ENCODE peak calls at places on chromosomes 12 and 14, in eight cellular contexts. One of them, this sample, is unnamed.

GRCh38 chr14:58298477-58298879 is at the start of gene ARID4A:
- DNase-seq in GM10248: no peak
- DNase-seq in activated naive CD8-positive, alpha-beta T cell treated with anti-CD3 and anti-CD28 coated beads, Interleukin-2, amount 50 U/mL, for 24 hours: peak; percentile 74
- DNase-seq in retinal pigment epithelial cell: no peak
- DNase-seq in activated CD4-positive, alpha-beta T cell treated with anti-CD3 and anti-CD28 coated beads, Interleukin-2, amount 50 U/mL, for 24 hours: no peak
- DNase-seq in Daoy: no peak
- DNase-seq in PC-9: no peak
- DNase-seq in CD4-positive, alpha-beta T cell: peak; percentile 75
- DNase-seq in this sample: peak; percentile 87

GRCh38 chr14:31927348-31927826 is 149.7 kb upstream of the ARHGAP5 start:
- DNase-seq in GM10248: no peak
- DNase-seq in activated naive CD8-positive, alpha-beta T cell treated with anti-CD3 and anti-CD28 coated beads, Interleukin-2, amount 50 U/mL, for 24 hours: no peak
- DNase-seq in retinal pigment epithelial cell: peak; percentile 87
- DNase-seq in activated CD4-positive, alpha-beta T cell treated with anti-CD3 and anti-CD28 coated beads, Interleukin-2, amount 50 U/mL, for 24 hours: no peak
- DNase-seq in Daoy: peak; percentile 92
- DNase-seq in PC-9: peak; percentile 20
- DNase-seq in CD4-positive, alpha-beta T cell: no peak
- DNase-seq in this sample: no peak

GRCh38 chr12:71955946-71956345 is 17.3 kb downstream of the TPH2 start:
- DNase-seq in GM10248: no peak
- DNase-seq in activated naive CD8-positive, alpha-beta T cell treated with anti-CD3 and anti-CD28 coated beads, Interleukin-2, amount 50 U/mL, for 24 hours: no peak
- DNase-seq in retinal pigment epithelial cell: no peak
- DNase-seq in activated CD4-positive, alpha-beta T cell treated with anti-CD3 and anti-CD28 coated beads, Interleukin-2, amount 50 U/mL, for 24 hours: no peak
- DNase-seq in Daoy: no peak
- DNase-seq in PC-9: no peak
- DNase-seq in CD4-positive, alpha-beta T cell: no peak
- DNase-seq in this sample: no peak

GRCh38 chr12:118345355-118345754 is 27.4 kb downstream of the TAOK3 start:
- DNase-seq in GM10248: no peak
- DNase-seq in activated naive CD8-positive, alpha-beta T cell treated with anti-CD3 and anti-CD28 coated beads, Interleukin-2, amount 50 U/mL, for 24 hours: no peak
- DNase-seq in retinal pigment epithelial cell: no peak
- DNase-seq in activated CD4-positive, alpha-beta T cell treated with anti-CD3 and anti-CD28 coated beads, Interleukin-2, amount 50 U/mL, for 24 hours: no peak
- DNase-seq in Daoy: no peak
- DNase-seq in PC-9: no peak
- DNase-seq in CD4-positive, alpha-beta T cell: no peak
- DNase-seq in this sample: no peak

GRCh38 chr14:75025082-75025481 is 22.4 kb downstream of the EIF2B2 start:
- DNase-seq in GM10248: no peak
- DNase-seq in activated naive CD8-positive, alpha-beta T cell treated with anti-CD3 and anti-CD28 coated beads, Interleukin-2, amount 50 U/mL, for 24 hours: no peak
- DNase-seq in retinal pigment epithelial cell: no peak
- DNase-seq in activated CD4-positive, alpha-beta T cell treated with anti-CD3 and anti-CD28 coated beads, Interleukin-2, amount 50 U/mL, for 24 hours: no peak
- DNase-seq in Daoy: peak; percentile 46
- DNase-seq in PC-9: no peak
- DNase-seq in CD4-positive, alpha-beta T cell: no peak
- DNase-seq in this sample: no peak

GRCh38 chr12:116882742-116883141 is 1.5 kb upstream of the HRK start:
- DNase-seq in GM10248: peak; percentile 26
- DNase-seq in activated naive CD8-positive, alpha-beta T cell treated with anti-CD3 and anti-CD28 coated beads, Interleukin-2, amount 50 U/mL, for 24 hours: no peak
- DNase-seq in retinal pigment epithelial cell: no peak
- DNase-seq in activated CD4-positive, alpha-beta T cell treated with anti-CD3 and anti-CD28 coated beads, Interleukin-2, amount 50 U/mL, for 24 hours: no peak
- DNase-seq in Daoy: peak; percentile 30
- DNase-seq in PC-9: no peak
- DNase-seq in CD4-positive, alpha-beta T cell: no peak
- DNase-seq in this sample: no peak

GRCh38 chr14:100825691-100826331 is at the start of gene MEG3:
- DNase-seq in GM10248: no peak
- DNase-seq in activated naive CD8-positive, alpha-beta T cell treated with anti-CD3 and anti-CD28 coated beads, Interleukin-2, amount 50 U/mL, for 24 hours: no peak
- DNase-seq in retinal pigment epithelial cell: peak; percentile 13
- DNase-seq in activated CD4-positive, alpha-beta T cell treated with anti-CD3 and anti-CD28 coated beads, Interleukin-2, amount 50 U/mL, for 24 hours: no peak
- DNase-seq in Daoy: peak; percentile 73
- DNase-seq in PC-9: no peak
- DNase-seq in CD4-positive, alpha-beta T cell: no peak
- DNase-seq in this sample: no peak

GRCh38 chr12:88202500-88202899 is 60.4 kb downstream of the TMTC3 start:
- DNase-seq in GM10248: no peak
- DNase-seq in activated naive CD8-positive, alpha-beta T cell treated with anti-CD3 and anti-CD28 coated beads, Interleukin-2, amount 50 U/mL, for 24 hours: no peak
- DNase-seq in retinal pigment epithelial cell: no peak
- DNase-seq in activated CD4-positive, alpha-beta T cell treated with anti-CD3 and anti-CD28 coated beads, Interleukin-2, amount 50 U/mL, for 24 hours: no peak
- DNase-seq in Daoy: no peak
- DNase-seq in PC-9: no peak
- DNase-seq in CD4-positive, alpha-beta T cell: no peak
- DNase-seq in this sample: no peak

GRCh38 chr14:81565441-81566290 is 32.0 kb upstream of the SEL1L start:
- DNase-seq in GM10248: peak; percentile 36
- DNase-seq in activated naive CD8-positive, alpha-beta T cell treated with anti-CD3 and anti-CD28 coated beads, Interleukin-2, amount 50 U/mL, for 24 hours: peak; percentile 9
- DNase-seq in retinal pigment epithelial cell: no peak
- DNase-seq in activated CD4-positive, alpha-beta T cell treated with anti-CD3 and anti-CD28 coated beads, Interleukin-2, amount 50 U/mL, for 24 hours: no peak
- DNase-seq in Daoy: no peak
- DNase-seq in PC-9: no peak
- DNase-seq in CD4-positive, alpha-beta T cell: no peak
- DNase-seq in this sample: no peak

GRCh38 chr12:67909091-67909531 is 80.1 kb upstream of the IFNG-AS1 start:
- DNase-seq in GM10248: no peak
- DNase-seq in activated naive CD8-positive, alpha-beta T cell treated with anti-CD3 and anti-CD28 coated beads, Interleukin-2, amount 50 U/mL, for 24 hours: no peak
- DNase-seq in retinal pigment epithelial cell: peak; percentile 62
- DNase-seq in activated CD4-positive, alpha-beta T cell treated with anti-CD3 and anti-CD28 coated beads, Interleukin-2, amount 50 U/mL, for 24 hours: no peak
- DNase-seq in Daoy: peak; percentile 76
- DNase-seq in PC-9: no peak
- DNase-seq in CD4-positive, alpha-beta T cell: no peak
- DNase-seq in this sample: no peak

GRCh38 chr12:22978962-22979361 is 354.0 kb downstream of the ETNK1 start:
- DNase-seq in GM10248: no peak
- DNase-seq in activated naive CD8-positive, alpha-beta T cell treated with anti-CD3 and anti-CD28 coated beads, Interleukin-2, amount 50 U/mL, for 24 hours: no peak
- DNase-seq in retinal pigment epithelial cell: peak; percentile 63
- DNase-seq in activated CD4-positive, alpha-beta T cell treated with anti-CD3 and anti-CD28 coated beads, Interleukin-2, amount 50 U/mL, for 24 hours: no peak
- DNase-seq in Daoy: peak; percentile 61
- DNase-seq in PC-9: no peak
- DNase-seq in CD4-positive, alpha-beta T cell: no peak
- DNase-seq in this sample: no peak

GRCh38 chr12:121166356-121166755 is 33.7 kb downstream of the P2RX7 start:
- DNase-seq in GM10248: no peak
- DNase-seq in activated naive CD8-positive, alpha-beta T cell treated with anti-CD3 and anti-CD28 coated beads, Interleukin-2, amount 50 U/mL, for 24 hours: no peak
- DNase-seq in retinal pigment epithelial cell: no peak
- DNase-seq in activated CD4-positive, alpha-beta T cell treated with anti-CD3 and anti-CD28 coated beads, Interleukin-2, amount 50 U/mL, for 24 hours: no peak
- DNase-seq in Daoy: no peak
- DNase-seq in PC-9: no peak
- DNase-seq in CD4-positive, alpha-beta T cell: no peak
- DNase-seq in this sample: no peak

GRCh38 chr12:95216704-95217376 is 427 bp downstream of the FGD6 start:
- DNase-seq in GM10248: no peak
- DNase-seq in activated naive CD8-positive, alpha-beta T cell treated with anti-CD3 and anti-CD28 coated beads, Interleukin-2, amount 50 U/mL, for 24 hours: no peak
- DNase-seq in retinal pigment epithelial cell: no peak
- DNase-seq in activated CD4-positive, alpha-beta T cell treated with anti-CD3 and anti-CD28 coated beads, Interleukin-2, amount 50 U/mL, for 24 hours: no peak
- DNase-seq in Daoy: peak; percentile 29
- DNase-seq in PC-9: no peak
- DNase-seq in CD4-positive, alpha-beta T cell: no peak
- DNase-seq in this sample: no peak

GRCh38 chr12:127450822-127451221 is 816.1 kb upstream of the TMEM132C start:
- DNase-seq in GM10248: no peak
- DNase-seq in activated naive CD8-positive, alpha-beta T cell treated with anti-CD3 and anti-CD28 coated beads, Interleukin-2, amount 50 U/mL, for 24 hours: no peak
- DNase-seq in retinal pigment epithelial cell: no peak
- DNase-seq in activated CD4-positive, alpha-beta T cell treated with anti-CD3 and anti-CD28 coated beads, Interleukin-2, amount 50 U/mL, for 24 hours: no peak
- DNase-seq in Daoy: no peak
- DNase-seq in PC-9: no peak
- DNase-seq in CD4-positive, alpha-beta T cell: no peak
- DNase-seq in this sample: no peak

GRCh38 chr12:42426733-42427132 is 100.8 kb downstream of the PPHLN1 start:
- DNase-seq in GM10248: no peak
- DNase-seq in activated naive CD8-positive, alpha-beta T cell treated with anti-CD3 and anti-CD28 coated beads, Interleukin-2, amount 50 U/mL, for 24 hours: no peak
- DNase-seq in retinal pigment epithelial cell: peak; percentile 37
- DNase-seq in activated CD4-positive, alpha-beta T cell treated with anti-CD3 and anti-CD28 coated beads, Interleukin-2, amount 50 U/mL, for 24 hours: no peak
- DNase-seq in Daoy: peak; percentile 83
- DNase-seq in PC-9: peak; percentile 36
- DNase-seq in CD4-positive, alpha-beta T cell: no peak
- DNase-seq in this sample: no peak

GRCh38 chr12:132373967-132374820 is 44.8 kb upstream of the GALNT9 start:
- DNase-seq in GM10248: no peak
- DNase-seq in activated naive CD8-positive, alpha-beta T cell treated with anti-CD3 and anti-CD28 coated beads, Interleukin-2, amount 50 U/mL, for 24 hours: no peak
- DNase-seq in retinal pigment epithelial cell: no peak
- DNase-seq in activated CD4-positive, alpha-beta T cell treated with anti-CD3 and anti-CD28 coated beads, Interleukin-2, amount 50 U/mL, for 24 hours: no peak
- DNase-seq in Daoy: peak; percentile 26
- DNase-seq in PC-9: no peak
- DNase-seq in CD4-positive, alpha-beta T cell: no peak
- DNase-seq in this sample: no peak

GRCh38 chr12:27547592-27547991 is 23.6 kb downstream of the PPFIBP1 start:
- DNase-seq in GM10248: no peak
- DNase-seq in activated naive CD8-positive, alpha-beta T cell treated with anti-CD3 and anti-CD28 coated beads, Interleukin-2, amount 50 U/mL, for 24 hours: no peak
- DNase-seq in retinal pigment epithelial cell: no peak
- DNase-seq in activated CD4-positive, alpha-beta T cell treated with anti-CD3 and anti-CD28 coated beads, Interleukin-2, amount 50 U/mL, for 24 hours: no peak
- DNase-seq in Daoy: no peak
- DNase-seq in PC-9: no peak
- DNase-seq in CD4-positive, alpha-beta T cell: no peak
- DNase-seq in this sample: no peak

This sample was measured in T-helper 22 cell.